ENCODE peak calls at places on chromosomes 13 and 19, in nine cellular contexts. E, I, X, V, C, Y, Z, G and D are unnamed samples.

GRCh38 chr19:19539738-19540703 is 2.0 kb downstream of the CILP2 start:
- DNase-seq in V (peak), X (no peak), G (peak), I (peak), Y (peak), E (no peak), Z (no peak), C (peak), D (no peak)

GRCh38 chr13:92461402-92461801 is 765.2 kb upstream of the GPC6 start:
- DNase-seq in C (no peak), E (no peak), G (no peak), Z (no peak), Y (no peak), V (no peak), I (no peak), X (no peak), D (no peak)

GRCh38 chr13:41315466-41316047 is 4.5 kb downstream of the NAA16 start:
- DNase-seq in X (no peak), G (peak), V (no peak), E (no peak), C (no peak), I (no peak), Z (no peak), Y (no peak), D (no peak)

GRCh38 chr13:30985637-30986205 is 53.3 kb downstream of the TEX26 start:
- DNase-seq in Z (no peak), I (no peak), E (no peak), C (no peak), G (no peak), V (no peak), X (no peak), Y (no peak), D (no peak)

GRCh38 chr19:5718579-5719273 is 1.2 kb downstream of the LONP1 start:
- DNase-seq in G (peak), Y (no peak), X (peak), Z (no peak), C (peak), V (no peak), I (no peak), E (no peak), D (no peak)

GRCh38 chr13:73464758-73465628 is 406.2 kb downstream of the KLF5 start:
- DNase-seq in Y (no peak), V (no peak), G (no peak), C (no peak), X (no peak), I (no peak), E (no peak), Z (no peak), D (peak)

GRCh38 chr13:46010148-46010547 is 42.4 kb downstream of the ZC3H13 start:
- DNase-seq in E (no peak), I (no peak), Y (peak), C (no peak), V (no peak), G (no peak), X (no peak), Z (peak), D (no peak)

GRCh38 chr13:39397221-39397620 is 205.8 kb downstream of the LHFPL6 start:
- DNase-seq in E (no peak), Z (no peak), Y (no peak), C (no peak), X (no peak), I (no peak), V (no peak), G (no peak), D (no peak)

GRCh38 chr19:43430142-43430710 is 15.5 kb downstream of the TEX101 start:
- DNase-seq in X (no peak), Y (no peak), V (no peak), I (no peak), Z (no peak), G (peak), C (no peak), E (no peak), D (peak)

GRCh38 chr19:1066748-1067340 is at the start of gene ARHGAP45:
- DNase-seq in V (peak), Z (no peak), G (no peak), X (peak), E (no peak), I (peak), C (peak), Y (no peak), D (no peak)

GRCh38 chr13:87671031-87671823 is at the start of gene SLITRK5:
- DNase-seq in V (peak), X (no peak), Z (peak), Y (peak), G (peak), C (peak), I (peak), E (peak), D (peak)

GRCh38 chr13:38042771-38043170 is 173.2 kb upstream of the TRPC4 start:
- DNase-seq in X (no peak), C (no peak), V (no peak), G (no peak), Y (no peak), Z (no peak), E (no peak), I (no peak), D (no peak)

GRCh38 chr19:1250374-1251232 is 2.2 kb downstream of the MIDN start:
- DNase-seq in X (no peak), V (peak), I (no peak), Y (peak), G (peak), Z (peak), E (peak), C (peak), D (peak)